ENCODE peak calls at places on chromosome 12, in four cellular contexts. I is cardiac muscle cell, E is GM23248, K is K562. V is an unnamed sample. For H3K9me3 and H3K27me3, the result is how much of the 10 kb centered on the place peaks cover.

GRCh38 chr12:27808831-27809230 is 28.8 kb upstream of the MANSC4 start:
- DNase-seq in I (no peak), K (no peak), E (no peak), V (no peak)

GRCh38 chr12:79174656-79175055 is 310.1 kb downstream of the SYT1 start:
- DNase-seq in I (peak), E (peak), K (no peak), V (no peak)

GRCh38 chr12:109767991-109768900 is 54.6 kb downstream of the FAM222A start:
- DNase-seq in I (no peak), E (no peak), K (no peak), V (no peak)

GRCh38 chr12:55060470-55060869 is 40.7 kb downstream of the NEUROD4 start:
- DNase-seq in E (no peak), K (peak), I (no peak), V (no peak)

GRCh38 chr12:46998811-46999368 is 80.5 kb upstream of the PCED1B start:
- DNase-seq in E (peak), I (peak), K (no peak), V (no peak)

GRCh38 chr12:95118138-95118787 is 44.8 kb upstream of the NR2C1 start:
- DNase-seq in I (peak), K (no peak), E (peak), V (no peak)

GRCh38 chr12:70664463-70664862 is 27.2 kb upstream of the PTPRB start:
- DNase-seq in E (no peak), K (no peak), I (peak), V (no peak)

GRCh38 chr12:95424271-95424994 is 49.5 kb upstream of the METAP2 start:
- DNase-seq in I (peak), E (no peak), K (no peak), V (no peak)

GRCh38 chr12:26100966-26101744 is 23.7 kb downstream of the BHLHE41 start:
- DNase-seq in E (no peak), I (no peak), K (no peak), V (peak)

GRCh38 chr12:11446372-11446771 is 51.0 kb upstream of the PRB2 start:
- DNase-seq in K (no peak), E (peak), I (no peak), V (no peak)

GRCh38 chr12:80504389-80505153 is 60.5 kb downstream of the PTPRQ start:
- DNase-seq in E (no peak), K (no peak), I (no peak), V (no peak)

GRCh38 chr12:77133566-77133965 is 68.2 kb upstream of the E2F7 start:
- DNase-seq in E (peak), K (no peak), I (peak), V (peak)

GRCh38 chr12:104958946-104959841 is 1.1 kb upstream of the SLC41A2 start:
- DNase-seq in E (peak), K (peak), I (peak), V (no peak)

GRCh38 chr12:8508912-8509841 is 4.1 kb upstream of the CLEC4D start:
- DNase-seq in I (no peak), K (no peak), E (no peak), V (no peak)

GRCh38 chr12:132075026-132075713 is 68.9 kb downstream of the DDX51 start:
- DNase-seq in K (no peak), E (peak), I (no peak), V (no peak)

GRCh38 chr12:98329589-98329988 is 185.8 kb upstream of the TMPO start:
- DNase-seq in I (no peak), E (no peak), K (no peak), V (no peak)

GRCh38 chr12:119715268-119715620 is 47.3 kb downstream of the PRKAB1 start:
- DNase-seq in I (peak), E (no peak), K (no peak), V (no peak)

GRCh38 chr12:76883151-76883550 is 4.3 kb upstream of the CSRP2 start:
- DNase-seq in E (peak), I (peak), K (no peak), V (no peak)

GRCh38 chr12:112837629-112838191 is 46.2 kb downstream of the RPH3A start:
- DNase-seq in E (peak), I (peak), K (no peak), V (no peak)

GRCh38 chr12:14567311-14568195 is at the start of gene PLBD1:
- DNase-seq in I (peak), K (peak), E (peak), V (peak)

GRCh38 chr12:122730215-122731014 is at the start of gene HCAR1:
- DNase-seq in E (no peak), I (peak), K (no peak), V (peak)

GRCh38 chr12:116122639-116123038 is 154.9 kb downstream of the MED13L start:
- DNase-seq in I (no peak), E (no peak), K (no peak), V (no peak)

GRCh38 chr12:8609061-8609570 is 3.5 kb downstream of the AICDA start:
- DNase-seq in K (no peak), E (peak), I (peak), V (no peak)

GRCh38 chr12:4852911-4853310 is 56.8 kb upstream of the KCNA1 start:
- DNase-seq in E (no peak), K (no peak), I (no peak), V (no peak)

GRCh38 chr12:117084405-117085317 is 14.6 kb downstream of the TESC start:
- DNase-seq in K (no peak), E (no peak), I (no peak), V (no peak)

GRCh38 chr12:7411343-7411742 is 32.6 kb downstream of the CD163L1 start:
- DNase-seq in E (no peak), K (no peak), I (no peak), V (no peak)

GRCh38 chr12:9048930-9049329 is 59.6 kb downstream of the KLRG1 start:
- DNase-seq in I (no peak), K (no peak), E (no peak), V (no peak)

GRCh38 chr12:3134126-3134525 is 56.9 kb downstream of the TSPAN9 start:
- DNase-seq in I (no peak), E (no peak), K (no peak), V (no peak)

GRCh38 chr12:119804011-119804641 is 73.0 kb downstream of the CIT start:
- DNase-seq in I (peak), K (peak), E (peak), V (peak)

GRCh38 chr12:97151481-97151880 is 244.4 kb downstream of the NEDD1 start:
- DNase-seq in E (no peak), K (no peak), I (no peak), V (no peak)

GRCh38 chr12:56529656-56530055 is 8.0 kb downstream of the RBMS2 start:
- DNase-seq in E (no peak), K (no peak), I (peak), V (no peak)

GRCh38 chr12:27703720-27704452 is 6.7 kb upstream of the MRPS35 start:
- DNase-seq in K (peak), E (peak), I (peak), V (peak)

DNA sequence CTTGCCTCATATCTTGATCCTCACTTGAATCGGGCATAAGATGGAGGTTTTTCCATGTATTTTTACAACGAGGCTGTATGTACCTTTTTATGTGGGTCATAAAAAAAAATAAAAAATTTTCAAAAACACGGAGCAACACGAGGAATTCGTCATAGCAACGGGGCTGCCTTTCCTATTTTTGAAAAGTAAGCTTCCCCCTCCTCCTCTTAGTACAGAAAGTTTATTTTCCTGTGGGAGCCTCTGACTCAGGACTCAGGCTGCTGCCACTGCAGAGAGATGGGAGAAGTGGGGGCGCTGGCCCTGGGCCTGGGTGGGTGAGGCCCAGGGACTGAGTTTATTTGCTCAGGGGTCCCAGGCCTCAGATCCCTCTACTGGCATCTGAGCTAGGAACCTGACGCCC is 10.1 kb upstream of the CMKLR1 start:
- DNase-seq in K (no peak), I (no peak), E (peak), V (no peak)
- H3K9me3 ChIP-seq in K (under half), I (under half), E (under half), V (under half)

GRCh38 chr12:12716845-12717585 is at the start of gene CDKN1B:
- DNase-seq in I (peak), K (peak), E (peak), V (peak)
- H3K27me3 ChIP-seq in I (under half), K (under half), E (under half), V (under half)

DNA sequence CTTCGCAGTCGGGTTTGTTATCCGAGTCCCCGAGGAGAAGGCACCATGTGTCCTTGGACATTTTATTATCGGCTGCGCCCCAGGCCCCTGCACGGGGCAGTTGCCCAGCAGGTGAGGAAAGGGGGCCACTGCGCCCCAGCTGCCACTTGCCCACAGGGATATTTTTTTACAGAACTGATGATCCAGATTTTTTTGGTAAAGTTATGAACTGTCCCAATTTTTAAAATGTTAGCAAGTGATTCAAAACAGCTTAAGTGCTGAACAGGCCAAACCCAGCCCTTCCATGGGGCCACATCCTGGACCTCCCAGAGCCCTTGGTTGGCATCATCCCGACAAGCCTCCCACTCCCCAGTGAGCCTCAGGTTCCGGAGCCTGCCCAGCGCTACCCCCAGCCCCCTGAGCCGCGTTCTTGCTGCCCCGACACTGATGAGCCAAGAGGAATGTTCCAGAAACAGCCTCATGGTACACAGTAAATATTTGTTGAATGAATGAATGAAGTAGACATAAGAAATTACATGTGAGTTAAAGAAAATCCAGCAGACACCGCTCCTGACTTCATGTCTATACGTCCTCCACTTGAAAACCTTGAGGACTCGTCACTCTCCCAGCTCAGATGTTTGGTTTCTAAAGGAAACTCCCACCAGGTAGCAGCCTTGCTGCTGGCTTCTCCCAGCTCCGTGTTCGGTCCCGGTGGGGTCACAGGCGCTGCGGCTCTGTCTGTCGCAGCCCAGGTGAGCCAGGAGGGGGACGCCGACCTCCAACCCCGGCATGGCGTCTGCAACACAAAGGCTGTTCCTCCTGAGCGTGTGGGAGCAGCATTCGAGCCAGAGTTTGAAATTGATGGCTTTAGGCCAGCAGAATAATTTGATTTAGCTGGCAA is 88.5 kb downstream of the ADGRD1 start:
- DNase-seq in K (no peak), I (no peak), E (no peak), V (no peak)
- H3K9me3 ChIP-seq in K (under half), I (under half), E (under half), V (under half)

DNA sequence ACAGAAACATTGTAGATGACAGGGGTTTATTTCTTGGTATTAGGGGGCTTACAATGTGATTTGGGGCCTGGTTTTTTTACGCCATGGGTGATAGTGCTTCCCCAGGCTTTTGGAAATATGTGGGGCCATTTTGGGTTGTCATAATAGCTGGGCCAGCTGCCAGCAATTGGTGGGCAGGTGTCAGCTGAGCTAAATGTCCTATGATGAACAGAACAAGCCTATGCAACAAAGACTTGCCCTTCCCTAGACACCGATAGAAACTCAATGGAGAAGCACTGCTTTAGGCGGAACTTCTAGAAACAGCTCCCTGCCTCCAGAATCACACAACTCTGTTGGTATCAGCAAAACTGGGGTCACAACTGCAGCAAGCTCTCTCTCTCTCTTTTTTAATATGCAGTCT is 5.1 kb upstream of the B4GALNT1 start:
- DNase-seq in K (no peak), I (no peak), E (no peak), V (no peak)
- H3K27me3 ChIP-seq in K (under half), I (half or more), E (under half), V (under half)

GRCh38 chr12:66397574-66397973 is 95.3 kb downstream of the HELB start:
- DNase-seq in K (no peak), I (no peak), E (peak), V (no peak)
- H3K9me3 ChIP-seq in K (under half), I (under half), E (under half), V (under half)

GRCh38 chr12:102958073-102958829 is 777 bp downstream of the ASCL1 start:
- DNase-seq in K (no peak), E (peak), I (peak), V (no peak)
- H3K27me3 ChIP-seq in K (under half), E (half or more), I (half or more), V (under half)

GRCh38 chr12:133180669-133181068 is 626 bp upstream of the ZNF268 start:
- DNase-seq in E (no peak), I (no peak), K (no peak), V (no peak)

DNA sequence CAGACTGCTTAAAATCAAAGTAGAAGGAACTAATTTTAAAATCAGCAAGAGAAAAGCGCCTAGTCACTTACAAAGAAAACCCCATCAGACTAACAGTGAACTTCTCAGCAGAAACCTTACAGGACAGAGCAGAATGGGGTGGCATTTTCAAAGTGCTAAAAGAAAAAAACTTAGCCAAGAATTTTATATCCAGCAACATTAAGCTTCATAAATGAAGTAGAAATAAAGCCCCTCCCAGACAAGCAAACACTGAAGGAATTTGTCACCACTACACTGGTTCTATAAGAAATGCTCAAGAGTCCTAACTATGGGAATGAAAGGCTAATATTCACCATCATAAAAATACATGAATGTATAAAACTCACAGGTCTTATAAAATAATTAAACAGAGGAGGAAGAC is 6.4 kb upstream of the ZNF268 start:
- DNase-seq in E (no peak), K (no peak), I (no peak), V (no peak)
- H3K9me3 ChIP-seq in E (under half), K (under half), I (under half), V (under half)

GRCh38 chr12:52691765-52692150 is 11.6 kb upstream of the KRT1 start:
- DNase-seq in E (no peak), I (no peak), K (no peak), V (no peak)
- H3K27me3 ChIP-seq in E (half or more), I (half or more), K (under half), V (under half)

GRCh38 chr12:57554897-57555296 is 5.1 kb downstream of the KIF5A start:
- DNase-seq in E (no peak), I (no peak), K (no peak), V (no peak)
- H3K9me3 ChIP-seq in E (under half), I (under half), K (under half), V (under half)

DNA sequence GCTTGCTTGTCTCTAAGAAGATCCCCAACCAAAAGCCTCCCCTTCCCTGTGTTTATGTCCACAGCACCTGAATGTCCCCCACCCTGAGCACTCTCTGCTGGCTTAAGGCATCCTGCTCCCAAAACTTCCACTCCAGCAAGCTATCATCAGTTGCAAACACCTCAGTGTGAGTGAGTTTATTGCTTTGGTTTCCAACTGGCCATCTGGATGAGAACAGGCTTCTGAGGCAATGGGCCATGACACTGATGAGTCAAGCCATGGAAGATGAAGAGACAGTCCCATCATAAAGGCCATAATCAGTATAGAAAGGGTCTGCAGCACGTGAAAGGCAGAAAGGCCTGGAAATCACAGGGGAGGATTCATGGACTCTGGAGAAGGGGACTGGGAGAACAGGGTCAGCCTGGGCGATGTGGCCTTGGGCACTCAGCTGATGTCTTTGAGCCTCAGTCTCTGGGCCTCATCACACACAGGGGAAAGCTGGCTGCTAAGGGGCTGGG is 12.8 kb downstream of the CMKLR1 start:
- DNase-seq in I (no peak), K (no peak), E (peak), V (no peak)
- H3K27me3 ChIP-seq in I (under half), K (under half), E (under half), V (under half)